ENCODE peak calls at places on chromosomes 1 and 21, in seven cellular contexts. O is AG04450; C is neural crest cell; Y is prostate gland; M is HFF-Myc; S is activated CD8-positive, alpha-beta T cell treated with anti-CD3 and anti-CD28 coated beads for 36 hours; G is cardiac muscle cell. V is an unnamed sample.

GRCh38 chr1:12760256-12760795 is 13.2 kb upstream of the PRAMEF12 start:
- DNase-seq in S (no peak), M (no peak), Y (no peak), G (no peak), O (no peak), C (no peak), V (no peak)

GRCh38 chr1:204826970-204827369 is 43.7 kb upstream of the NFASC start:
- DNase-seq in M (no peak), O (no peak), S (peak), C (peak), Y (no peak), G (peak), V (no peak)

GRCh38 chr1:61047061-61047460 is 35.3 kb upstream of the NFIA start:
- DNase-seq in S (no peak), G (no peak), C (no peak), Y (no peak), M (no peak), O (no peak), V (no peak)

GRCh38 chr1:248860007-248860406 is 1.1 kb upstream of the ZNF692 start:
- DNase-seq in S (no peak), Y (no peak), O (no peak), C (no peak), M (no peak), G (no peak), V (no peak)

GRCh38 chr1:208929575-208929974 is 653.9 kb upstream of the CAMK1G start:
- DNase-seq in C (no peak), S (no peak), G (no peak), M (no peak), Y (no peak), O (no peak), V (peak)

GRCh38 chr1:91609571-91609970 is 108.9 kb downstream of the CDC7 start:
- DNase-seq in S (no peak), G (no peak), O (peak), C (no peak), Y (no peak), M (peak), V (peak)

GRCh38 chr1:230250676-230251075 is 175.5 kb downstream of the PGBD5 start:
- DNase-seq in C (no peak), Y (no peak), G (no peak), S (no peak), M (no peak), O (no peak), V (no peak)

GRCh38 chr1:1137256-1138045 is 21.6 kb upstream of the C1orf159 start:
- DNase-seq in S (peak), G (no peak), Y (no peak), M (no peak), O (no peak), C (no peak), V (no peak)

GRCh38 chr1:59453297-59453970 is 156.5 kb downstream of the FGGY start:
- DNase-seq in C (no peak), M (no peak), S (no peak), O (no peak), Y (no peak), G (no peak), V (no peak)

GRCh38 chr1:247332901-247333361 is 1.3 kb upstream of the ZNF496 start:
- DNase-seq in M (no peak), C (no peak), O (no peak), S (no peak), Y (peak), G (peak), V (peak)

GRCh38 chr1:230068952-230069684 is 2.1 kb downstream of the GALNT2 start:
- DNase-seq in Y (peak), O (no peak), M (no peak), C (no peak), G (peak), S (peak), V (no peak)

GRCh38 chr1:226482975-226483660 is 65.4 kb upstream of the STUM start:
- DNase-seq in Y (no peak), O (no peak), C (no peak), M (no peak), G (peak), S (no peak), V (no peak)

GRCh38 chr1:205591522-205592351 is 40.1 kb downstream of the ELK4 start:
- DNase-seq in O (no peak), G (peak), M (no peak), S (peak), Y (peak), C (peak), V (peak)

GRCh38 chr1:232655041-232655745 is 25.3 kb upstream of the SIPA1L2 start:
- DNase-seq in M (no peak), C (no peak), S (no peak), G (peak), O (no peak), Y (no peak), V (no peak)

GRCh38 chr1:67735806-67736627 is 51.0 kb downstream of the GADD45A start:
- DNase-seq in G (no peak), S (peak), O (peak), C (peak), Y (peak), M (peak), V (peak)

GRCh38 chr1:184425449-184426277 is 38.8 kb downstream of the C1orf21 start:
- DNase-seq in S (no peak), M (no peak), O (no peak), C (no peak), Y (peak), G (no peak), V (no peak)

GRCh38 chr1:156964431-156964830 is 44.0 kb downstream of the LRRC71 start:
- DNase-seq in S (no peak), O (no peak), Y (no peak), M (no peak), C (no peak), G (no peak), V (peak)

GRCh38 chr1:229991724-229992333 is 75.2 kb upstream of the GALNT2 start:
- DNase-seq in G (no peak), O (no peak), C (no peak), S (no peak), M (no peak), Y (no peak), V (no peak)

GRCh38 chr1:239308701-239309333 is 77.6 kb upstream of the CHRM3 start:
- DNase-seq in O (no peak), M (peak), G (peak), Y (no peak), C (peak), S (peak), V (no peak)

GRCh38 chr1:71658295-71658694 is 577.5 kb upstream of the ZRANB2 start:
- DNase-seq in G (no peak), M (no peak), O (no peak), Y (no peak), C (no peak), S (no peak), V (no peak)

GRCh38 chr1:91650764-91651163 is 150.1 kb downstream of the CDC7 start:
- DNase-seq in O (peak), S (no peak), C (no peak), Y (no peak), G (no peak), M (peak), V (peak)

GRCh38 chr21:42672699-42673458 is 19.5 kb downstream of the PDE9A start:
- DNase-seq in S (no peak), C (no peak), G (peak), Y (no peak), O (no peak), M (no peak), V (no peak)

GRCh38 chr1:218312509-218312908 is 27.4 kb downstream of the RRP15 start:
- DNase-seq in Y (no peak), S (no peak), M (no peak), C (no peak), G (no peak), O (no peak), V (peak)

GRCh38 chr1:117162806-117163205 is 41.3 kb upstream of the TRIM45 start:
- DNase-seq in G (no peak), S (no peak), O (no peak), C (no peak), Y (no peak), M (no peak), V (no peak)

GRCh38 chr1:53736290-53736689 is 2.7 kb downstream of the GLIS1 start:
- DNase-seq in S (no peak), G (no peak), O (no peak), Y (no peak), M (no peak), C (no peak), V (no peak)

GRCh38 chr1:111140680-111140967 is 601 bp downstream of the CEPT1 start:
- DNase-seq in S (no peak), O (no peak), Y (peak), C (no peak), G (peak), M (no peak), V (peak)

GRCh38 chr1:221667504-221667903 is 74.4 kb downstream of the DUSP10 start:
- DNase-seq in S (no peak), M (peak), G (no peak), O (no peak), C (no peak), Y (no peak), V (peak)

GRCh38 chr1:178093958-178094751 is at the start of gene RASAL2:
- DNase-seq in M (no peak), C (peak), S (peak), Y (peak), G (peak), O (no peak), V (peak)

GRCh38 chr1:91546876-91547275 is 46.2 kb downstream of the CDC7 start:
- DNase-seq in C (no peak), Y (no peak), G (no peak), O (no peak), S (no peak), M (no peak), V (no peak)

GRCh38 chr1:205284420-205285144 is 37.0 kb downstream of the NUAK2 start:
- DNase-seq in Y (peak), O (peak), C (peak), S (peak), M (peak), G (peak), V (peak)

GRCh38 chr21:25370311-25370744 is 237.0 kb downstream of the MRPL39 start:
- DNase-seq in Y (no peak), S (peak), O (peak), C (no peak), M (peak), G (no peak), V (peak)

GRCh38 chr1:220484135-220484534 is 43.8 kb upstream of the MARK1 start:
- DNase-seq in S (no peak), M (no peak), G (no peak), C (no peak), Y (no peak), O (no peak), V (no peak)

GRCh38 chr1:44660176-44660575 is 14.1 kb downstream of the TMEM53 start:
- DNase-seq in M (no peak), O (no peak), Y (peak), G (no peak), S (no peak), C (no peak), V (no peak)

GRCh38 chr21:15999741-16000140 is 270.0 kb downstream of the USP25 start:
- DNase-seq in G (no peak), C (no peak), M (no peak), Y (no peak), S (no peak), O (no peak), V (no peak)

DNA sequence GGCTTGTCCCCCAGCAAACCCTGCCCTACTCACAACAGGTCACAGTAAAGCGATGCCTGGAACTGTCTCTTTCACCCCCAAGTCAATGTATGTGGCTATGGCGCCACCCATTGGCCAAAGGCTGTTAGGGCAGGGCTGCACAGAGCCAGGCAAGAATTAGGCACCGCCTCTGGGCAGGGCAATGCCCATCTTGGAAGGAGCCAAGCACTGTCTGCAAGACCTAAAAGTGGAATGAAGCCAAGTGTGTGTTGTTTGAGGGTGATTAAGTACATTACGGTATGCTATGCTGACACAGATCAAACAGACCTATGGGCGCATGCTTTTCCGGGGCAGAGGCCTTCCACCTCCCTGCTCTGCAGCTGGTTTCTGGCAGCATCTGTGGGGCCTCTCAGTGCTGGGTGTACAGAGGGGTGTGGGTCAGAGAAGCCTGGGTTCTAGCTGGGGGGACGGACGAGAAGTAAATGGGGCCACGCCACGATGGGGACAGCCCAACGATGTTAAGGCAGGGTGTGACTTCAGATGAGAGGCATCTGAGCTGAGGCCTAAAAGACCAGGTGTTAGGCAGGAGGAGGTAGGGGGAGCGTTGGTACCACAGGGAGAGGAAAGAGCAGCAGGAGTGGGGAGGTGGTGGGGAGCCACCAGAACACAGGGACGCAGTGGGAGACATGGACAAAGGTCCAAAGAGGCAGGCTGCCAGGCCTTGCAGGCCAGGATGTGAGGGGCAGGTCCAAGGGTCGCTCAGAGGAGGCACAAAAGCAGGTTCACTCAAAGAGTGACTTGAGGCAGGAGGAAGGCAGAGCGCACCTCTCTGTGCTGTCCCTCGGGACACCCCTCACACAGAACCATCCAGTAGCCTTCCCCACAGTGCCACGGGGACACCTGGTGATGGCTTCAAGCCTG is 49.8 kb downstream of the ACOT7 start:
- DNase-seq in Y (peak), S (peak), M (peak), G (peak), C (peak), O (peak), V (peak)
- TF ChIP-seq CTCF in Y (peak), S (peak), M (peak), G (peak), C (peak), O (peak), V (peak)

GRCh38 chr1:31504001-31504400 is 72.3 kb upstream of the TINAGL1 start:
- DNase-seq in S (no peak), C (no peak), G (no peak), O (no peak), M (no peak), Y (no peak), V (no peak)

GRCh38 chr1:31502253-31502652 is 74.1 kb upstream of the TINAGL1 start:
- DNase-seq in O (no peak), M (no peak), Y (no peak), C (no peak), G (no peak), S (no peak), V (no peak)

GRCh38 chr1:31503581-31503980 is 72.7 kb upstream of the TINAGL1 start:
- DNase-seq in Y (no peak), S (no peak), M (no peak), O (no peak), G (no peak), C (no peak), V (no peak)

GRCh38 chr1:31502926-31503511 is 73.3 kb upstream of the TINAGL1 start:
- DNase-seq in S (no peak), C (no peak), O (no peak), M (no peak), G (no peak), Y (no peak), V (no peak)

GRCh38 chr1:31501505-31501904 is 74.8 kb upstream of the TINAGL1 start:
- DNase-seq in G (no peak), O (no peak), M (no peak), S (no peak), C (no peak), Y (no peak), V (no peak)
- TF ChIP-seq CTCF in G (peak), O (peak), M (peak), S (no peak), C (peak), Y (no peak), V (peak)

DNA sequence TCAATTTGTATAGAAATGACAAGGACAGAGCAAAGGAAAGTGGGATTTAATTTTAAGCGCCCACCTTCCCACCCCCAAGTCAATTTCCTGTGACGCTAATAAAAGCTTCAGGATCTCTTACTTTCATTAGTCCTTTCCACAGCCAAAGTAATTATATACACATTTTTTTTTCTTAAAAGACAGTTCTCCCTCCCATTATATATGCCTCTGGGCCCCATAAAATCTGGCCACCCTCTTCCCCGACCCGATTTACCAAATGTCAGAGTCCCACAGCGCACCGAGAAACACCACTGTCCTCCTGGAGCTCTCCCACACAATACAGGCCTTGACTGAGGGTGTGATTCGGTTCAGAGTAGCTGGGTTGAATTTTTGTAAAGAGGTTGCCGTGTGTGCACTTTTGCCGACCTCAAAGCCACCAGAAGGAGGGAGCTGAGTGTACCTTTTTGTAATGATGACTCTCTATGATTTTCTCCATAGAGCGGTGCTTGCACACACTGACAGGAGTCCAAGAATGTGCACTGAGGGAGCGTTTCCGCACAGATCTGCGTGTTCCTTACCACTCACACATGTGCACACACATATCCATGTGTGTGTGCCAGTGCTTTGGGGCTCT is 26.2 kb upstream of the IL10 start:
- DNase-seq in O (no peak), S (peak), G (no peak), M (no peak), C (no peak), Y (no peak), V (no peak)
- TF ChIP-seq CTCF in O (no peak), S (no peak), G (no peak), M (no peak), C (no peak), Y (no peak), V (peak)

DNA sequence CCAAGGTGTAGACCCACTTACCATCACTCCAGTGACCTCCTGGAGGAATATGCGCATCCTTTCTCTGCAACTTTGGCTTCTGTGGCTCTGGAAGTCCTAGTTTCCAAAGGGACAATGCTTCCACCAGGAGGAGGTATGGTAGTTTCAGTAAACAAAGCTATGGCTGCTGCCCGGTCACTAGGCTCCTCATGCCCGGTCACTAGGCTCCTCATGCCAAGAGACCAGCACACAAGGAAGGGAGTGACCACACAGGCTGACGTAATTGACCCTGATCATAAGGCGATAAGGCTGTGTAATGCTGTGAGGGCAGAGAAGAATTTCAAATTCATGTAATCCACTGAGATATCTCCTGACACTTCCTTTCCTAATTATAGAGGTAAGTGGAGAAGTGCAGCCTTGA is 102.9 kb downstream of the DTL start:
- DNase-seq in C (no peak), Y (no peak), O (no peak), M (no peak), S (no peak), G (no peak), V (no peak)
- TF ChIP-seq CTCF in C (no peak), Y (no peak), O (no peak), M (no peak), S (no peak), G (no peak), V (no peak)

DNA sequence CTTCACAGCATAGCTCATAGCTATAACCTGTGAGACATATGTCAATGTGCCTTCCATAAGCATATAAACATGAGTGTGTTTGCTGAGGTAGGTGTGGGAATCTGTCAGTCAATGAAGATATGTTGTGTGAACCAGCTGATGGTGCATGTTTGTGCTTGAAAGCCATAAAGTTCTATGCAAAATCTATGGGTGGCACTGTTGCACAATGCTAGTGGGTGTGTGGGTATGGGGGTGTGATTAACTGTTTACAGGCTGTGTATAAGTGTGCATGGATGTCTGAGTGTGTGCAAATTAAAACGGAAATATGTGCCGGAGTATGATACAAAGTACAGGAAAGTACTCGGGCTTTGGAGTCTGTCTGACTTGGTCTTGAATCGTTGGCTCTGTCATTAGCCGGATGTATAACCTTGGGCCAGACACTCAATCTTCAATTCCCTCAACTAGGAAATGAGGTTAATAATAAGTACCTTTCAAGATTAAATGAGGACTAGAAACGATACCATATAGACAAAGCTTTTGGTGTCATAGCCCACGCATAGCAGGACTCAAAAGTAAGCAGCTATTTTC is 926 bp upstream of the ATP2B4 start:
- DNase-seq in M (no peak), S (peak), G (no peak), O (no peak), C (no peak), Y (peak), V (no peak)
- TF ChIP-seq CTCF in M (peak), S (peak), G (no peak), O (no peak), C (no peak), Y (no peak), V (peak)

V was measured in HFFc6.